ENCODE peak calls at places on chromosomes 12 and 14, in seven cellular contexts. X, B, Y, T, Z, A and S are unnamed samples.

GRCh38 chr12:93662961-93663728 is 14.0 kb upstream of the CRADD start:
- DNase-seq in X (no peak), B (no peak), Y (no peak), T (no peak), Z (no peak), A (no peak), S (no peak)

GRCh38 chr14:58572092-58572853 is 65.5 kb upstream of the DACT1 start:
- DNase-seq in X (no peak), B (no peak), Y (no peak), T (no peak), Z (peak), A (no peak), S (peak)

GRCh38 chr12:79858518-79858917 is 76.4 kb downstream of the PPP1R12A start:
- DNase-seq in X (no peak), B (no peak), Y (no peak), T (no peak), Z (no peak), A (no peak), S (no peak)

GRCh38 chr12:105317942-105318614 is 12.4 kb upstream of the C12orf75 start:
- DNase-seq in X (no peak), B (no peak), Y (no peak), T (no peak), Z (no peak), A (no peak), S (no peak)

GRCh38 chr12:22802883-22803640 is 178.1 kb downstream of the ETNK1 start:
- DNase-seq in X (no peak), B (no peak), Y (no peak), T (no peak), Z (no peak), A (no peak), S (no peak)

GRCh38 chr12:6662602-6662905 is 365 bp downstream of the ING4 start:
- DNase-seq in X (no peak), B (no peak), Y (no peak), T (no peak), Z (no peak), A (no peak), S (no peak)

GRCh38 chr12:123643911-123644310 is 10.3 kb downstream of the GTF2H3 start:
- DNase-seq in X (no peak), B (no peak), Y (no peak), T (no peak), Z (no peak), A (no peak), S (no peak)

GRCh38 chr14:43872222-43872621 is 634.9 kb downstream of the FSCB start:
- DNase-seq in X (no peak), B (peak), Y (no peak), T (no peak), Z (no peak), A (no peak), S (no peak)

GRCh38 chr12:42779186-42779859 is 189.8 kb upstream of the PRICKLE1 start:
- DNase-seq in X (no peak), B (no peak), Y (no peak), T (no peak), Z (no peak), A (no peak), S (no peak)

GRCh38 chr14:37545174-37545573 is 49.9 kb downstream of the FOXA1 start:
- DNase-seq in X (no peak), B (no peak), Y (no peak), T (no peak), Z (no peak), A (no peak), S (no peak)